ENCODE peak calls at places on chromosome 9, in four cellular contexts. G is astrocyte; W is naive thymus-derived CD4-positive, alpha-beta T cell; X is SK-N-SH. R is an unnamed sample.

GRCh38 chr9:118829334-118829733 is 539.9 kb downstream of the BRINP1 start:
- DNase-seq in W (no peak), X (peak; percentile 5), G (peak; percentile 8), R (no peak)

GRCh38 chr9:105114956-105115728 is 129.3 kb upstream of the SLC44A1 start:
- DNase-seq in X (no peak), W (no peak), G (peak; percentile 40), R (peak; percentile 18)

GRCh38 chr9:109314011-109314531 is 6.8 kb downstream of the EPB41L4B start:
- DNase-seq in W (no peak), X (no peak), G (no peak), R (no peak)

GRCh38 chr9:95171001-95171400 is 146.5 kb downstream of the FANCC start:
- DNase-seq in W (no peak), G (peak; percentile 56), X (no peak), R (no peak)

GRCh38 chr9:110602281-110602680 is 22.7 kb upstream of the SVEP1 start:
- DNase-seq in X (no peak), W (no peak), G (no peak), R (no peak)

GRCh38 chr9:101421653-101422065 is 13.9 kb downstream of the ALDOB start:
- DNase-seq in X (no peak), W (no peak), G (no peak), R (no peak)

GRCh38 chr9:126649477-126649876 is 35.7 kb downstream of the LMX1B start:
- DNase-seq in X (no peak), W (no peak), G (no peak), R (no peak)

GRCh38 chr9:5111696-5112095 is 73.7 kb downstream of the INSL6 start:
- DNase-seq in X (peak; percentile 15), G (no peak), W (no peak), R (no peak)

GRCh38 chr9:128136816-128137793 is 9.6 kb upstream of the PTGES2 start:
- DNase-seq in X (no peak), G (peak; percentile 95), W (no peak), R (no peak)

GRCh38 chr9:26243722-26244121 is 565.5 kb upstream of the TUSC1 start:
- DNase-seq in X (no peak), W (no peak), G (peak; percentile 51), R (no peak)

GRCh38 chr9:75713373-75713772 is 177.1 kb upstream of the PCSK5 start:
- DNase-seq in X (no peak), G (no peak), W (no peak), R (no peak)

GRCh38 chr9:98808411-98808815 is 943 bp downstream of the GALNT12 start:
- DNase-seq in X (no peak), G (no peak), W (no peak), R (no peak)

GRCh38 chr9:126504086-126504976 is 109.4 kb upstream of the LMX1B start:
- DNase-seq in G (no peak), W (no peak), X (no peak), R (no peak)

GRCh38 chr9:95506692-95507455 is 9.9 kb downstream of the PTCH1 start:
- DNase-seq in W (peak; percentile 31), G (no peak), X (peak; percentile 64), R (peak; percentile 42)

GRCh38 chr9:16090907-16091629 is 538.2 kb downstream of the CCDC171 start:
- DNase-seq in G (peak; percentile 53), X (no peak), W (no peak), R (no peak)

GRCh38 chr9:101737705-101738565 is 512 bp downstream of the GRIN3A start:
- DNase-seq in X (peak; percentile 56), G (no peak), W (no peak), R (peak; percentile 12)

GRCh38 chr9:124770359-124771020 is 621 bp downstream of the NR6A1 start:
- DNase-seq in W (peak; percentile 32), G (no peak), X (peak; percentile 75), R (no peak)

GRCh38 chr9:37983381-37984067 is 79.6 kb upstream of the SLC25A51 start:
- DNase-seq in X (no peak), W (no peak), G (no peak), R (no peak)

GRCh38 chr9:69023650-69024049 is 9.7 kb upstream of the PRKACG start:
- DNase-seq in X (no peak), W (no peak), G (no peak), R (no peak)

GRCh38 chr9:112074250-112075008 is 100.7 kb downstream of the SUSD1 start:
- DNase-seq in W (peak; percentile 73), X (peak; percentile 53), G (peak; percentile 94), R (peak; percentile 28)

GRCh38 chr9:130029223-130029583 is 13.8 kb downstream of the FNBP1 start:
- DNase-seq in X (no peak), G (no peak), W (no peak), R (no peak)
- H3K4me1 ChIP-seq in X (peaks cover 20% of the 10 kb centered on the region), G (peaks cover 4% of the 10 kb centered on the region), W (peaks cover 91% of the 10 kb centered on the region), R (peaks cover 69% of the 10 kb centered on the region)

DNA sequence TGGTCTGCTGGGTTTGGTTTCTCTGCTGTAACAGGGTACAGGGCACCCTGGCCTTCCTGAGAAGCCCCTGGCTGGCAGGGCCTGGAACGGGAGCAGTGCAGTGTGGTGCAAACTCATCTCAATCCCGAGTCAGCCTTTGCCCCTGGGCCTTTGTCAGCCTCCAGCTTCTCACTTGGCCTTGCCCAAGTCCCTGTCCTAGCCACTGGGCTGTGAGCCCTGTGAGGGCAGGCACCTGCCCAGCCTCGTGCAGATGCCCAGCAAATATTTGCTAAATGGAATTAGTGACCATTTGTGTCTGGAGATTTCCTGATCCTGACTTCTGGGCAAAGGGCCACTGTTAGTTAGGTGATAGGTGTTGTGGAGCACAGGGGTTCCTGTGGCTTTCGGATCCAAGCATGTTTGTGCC is 13.0 kb downstream of the RGS3 start:
- DNase-seq in X (no peak), G (no peak), W (no peak), R (no peak)
- H3K4me3 ChIP-seq in X (no peak overlapping the region), G (no peak overlapping the region), W (no peak overlapping the region), R (no peak overlapping the region)

GRCh38 chr9:132406554-132407122 is at the start of gene TTF1:
- DNase-seq in W (peak; percentile 96), X (peak; percentile 92), G (peak; percentile 79), R (peak; percentile 90)
- H3K4me1 ChIP-seq in W (peaks cover 23% of the 10 kb centered on the region), X (no peaks in the 10 kb centered on the region), G (peaks cover 17% of the 10 kb centered on the region), R (peaks cover 74% of the 10 kb centered on the region)

GRCh38 chr9:133351908-133352634 is 4.1 kb downstream of the RPL7A start:
- DNase-seq in W (peak; percentile 32), G (peak; percentile 42), X (peak; percentile 71), R (no peak)

GRCh38 chr9:133351526-133351907 is 3.5 kb downstream of the RPL7A start:
- DNase-seq in G (no peak), X (no peak), W (no peak), R (no peak)

GRCh38 chr9:133347985-133348762 is at the start of the genes MED22 and RPL7A:
- DNase-seq in X (peak; percentile 92), W (peak; percentile 92), G (peak; percentile 90), R (peak; percentile 96)

GRCh38 chr9:133348763-133349573 is 950 bp downstream of the RPL7A start:
- DNase-seq in G (no peak), W (no peak), X (no peak), R (no peak)

GRCh38 chr9:133349965-133350624 is 2.1 kb downstream of the RPL7A start:
- DNase-seq in X (no peak), G (no peak), W (no peak), R (no peak)
- H3K4me3 ChIP-seq in X (peak overlapping the region; percentile 99), G (peak overlapping the region; percentile 98), W (no peak overlapping the region), R (no peak overlapping the region)